ENCODE peak calls at places on chromosomes 1 and 21, in four cellular contexts. B is adrenal gland, N is cardiac fibroblast, M is AG04450. K is an unnamed sample.

GRCh38 chr1:109935451-109935900 is 24.8 kb downstream of the CSF1 start:
- DNase-seq in B (no peak), N (no peak), M (no peak), K (peak)

GRCh38 chr1:6171546-6172124 is 8.5 kb downstream of the CHD5 start:
- DNase-seq in B (no peak), N (peak), M (no peak), K (no peak)

GRCh38 chr1:50637460-50637859 is 214.2 kb upstream of the DMRTA2 start:
- DNase-seq in B (no peak), N (peak), M (no peak), K (no peak)

GRCh38 chr1:38117444-38117887 is 70.9 kb upstream of the POU3F1 start:
- DNase-seq in B (no peak), N (no peak), M (no peak), K (no peak)

GRCh38 chr1:231126181-231126580 is 35.7 kb upstream of the TRIM67 start:
- DNase-seq in B (no peak), N (no peak), M (no peak), K (peak)

GRCh38 chr1:115426271-115426771 is 88.3 kb upstream of the NGF start:
- DNase-seq in B (peak), N (peak), M (no peak), K (peak)

GRCh38 chr21:41695513-41695912 is 71.3 kb downstream of the RIPK4 start:
- DNase-seq in B (no peak), N (no peak), M (no peak), K (no peak)

GRCh38 chr1:181541947-181542346 is 58.6 kb downstream of the CACNA1E start:
- DNase-seq in B (no peak), N (peak), M (no peak), K (peak)

GRCh38 chr1:86798608-86799291 is 94.4 kb downstream of the SH3GLB1 start:
- DNase-seq in B (no peak), N (no peak), M (no peak), K (no peak)

GRCh38 chr1:39115271-39116110 is 89.0 kb upstream of the MACF1 start:
- DNase-seq in B (no peak), N (peak), M (no peak), K (no peak)

GRCh38 chr1:247494746-247495145 is 36.8 kb upstream of the OR2B11 start:
- DNase-seq in B (no peak), N (peak), M (no peak), K (no peak)

GRCh38 chr1:15684042-15684461 is at the start of gene PLEKHM2:
- DNase-seq in B (peak), N (no peak), M (no peak), K (peak)

GRCh38 chr1:198829948-198830347 is 191.1 kb downstream of the PTPRC start:
- DNase-seq in B (no peak), N (peak), M (no peak), K (no peak)

GRCh38 chr1:94063379-94063778 is 57.6 kb downstream of the ABCA4 start:
- DNase-seq in B (peak), N (peak), M (peak), K (peak)

GRCh38 chr1:18957532-18958295 is 1.2 kb upstream of the IFFO2 start:
- DNase-seq in B (no peak), N (no peak), M (no peak), K (no peak)

GRCh38 chr1:70084314-70084915 is 121.0 kb downstream of the LRRC40 start:
- DNase-seq in B (no peak), N (peak), M (no peak), K (no peak)

GRCh38 chr1:89065077-89065868 is at the start of gene GBP1:
- DNase-seq in B (no peak), N (peak), M (peak), K (no peak)

GRCh38 chr1:44571712-44572571 is 102.3 kb downstream of the TMEM53 start:
- DNase-seq in B (no peak), N (peak), M (no peak), K (no peak)

GRCh38 chr1:30901798-30902652 is 6.5 kb downstream of the SDC3 start:
- DNase-seq in B (no peak), N (peak), M (no peak), K (peak)

GRCh38 chr1:85692730-85693314 is 15.4 kb downstream of the ZNHIT6 start:
- DNase-seq in B (no peak), N (peak), M (peak), K (no peak)

GRCh38 chr1:69794831-69795230 is 227.1 kb downstream of the LRRC7 start:
- DNase-seq in B (no peak), N (peak), M (no peak), K (no peak)

GRCh38 chr1:231059566-231060193 is 19.6 kb upstream of the FAM89A start:
- DNase-seq in B (no peak), N (no peak), M (no peak), K (no peak)

GRCh38 chr1:167697667-167698141 is 24.1 kb upstream of the MPZL1 start:
- DNase-seq in B (peak), N (no peak), M (no peak), K (peak)

GRCh38 chr1:85178396-85178795 is 22.4 kb downstream of the SYDE2 start:
- DNase-seq in B (no peak), N (no peak), M (no peak), K (no peak)

GRCh38 chr1:154478013-154478412 is 24.0 kb upstream of the TDRD10 start:
- DNase-seq in B (peak), N (no peak), M (no peak), K (no peak)

GRCh38 chr21:41290106-41290799 is 26.3 kb upstream of the FAM3B start:
- DNase-seq in B (no peak), N (no peak), M (no peak), K (no peak)

GRCh38 chr1:8457771-8458409 is 140.0 kb downstream of the SLC45A1 start:
- DNase-seq in B (no peak), N (no peak), M (no peak), K (no peak)

GRCh38 chr1:8456991-8457390 is 139.1 kb downstream of the SLC45A1 start:
- DNase-seq in B (no peak), N (peak), M (no peak), K (no peak)

GRCh38 chr1:8456306-8456912 is 138.5 kb downstream of the SLC45A1 start:
- DNase-seq in B (no peak), N (peak), M (no peak), K (no peak)

GRCh38 chr1:8458607-8459006 is 140.7 kb downstream of the SLC45A1 start:
- DNase-seq in B (no peak), N (no peak), M (no peak), K (no peak)

GRCh38 chr1:8455700-8456305 is 137.9 kb downstream of the SLC45A1 start:
- DNase-seq in B (no peak), N (no peak), M (no peak), K (no peak)
- H3K4me3 ChIP-seq in B (no peak), N (no peak), M (no peak), K (no peak)

DNA sequence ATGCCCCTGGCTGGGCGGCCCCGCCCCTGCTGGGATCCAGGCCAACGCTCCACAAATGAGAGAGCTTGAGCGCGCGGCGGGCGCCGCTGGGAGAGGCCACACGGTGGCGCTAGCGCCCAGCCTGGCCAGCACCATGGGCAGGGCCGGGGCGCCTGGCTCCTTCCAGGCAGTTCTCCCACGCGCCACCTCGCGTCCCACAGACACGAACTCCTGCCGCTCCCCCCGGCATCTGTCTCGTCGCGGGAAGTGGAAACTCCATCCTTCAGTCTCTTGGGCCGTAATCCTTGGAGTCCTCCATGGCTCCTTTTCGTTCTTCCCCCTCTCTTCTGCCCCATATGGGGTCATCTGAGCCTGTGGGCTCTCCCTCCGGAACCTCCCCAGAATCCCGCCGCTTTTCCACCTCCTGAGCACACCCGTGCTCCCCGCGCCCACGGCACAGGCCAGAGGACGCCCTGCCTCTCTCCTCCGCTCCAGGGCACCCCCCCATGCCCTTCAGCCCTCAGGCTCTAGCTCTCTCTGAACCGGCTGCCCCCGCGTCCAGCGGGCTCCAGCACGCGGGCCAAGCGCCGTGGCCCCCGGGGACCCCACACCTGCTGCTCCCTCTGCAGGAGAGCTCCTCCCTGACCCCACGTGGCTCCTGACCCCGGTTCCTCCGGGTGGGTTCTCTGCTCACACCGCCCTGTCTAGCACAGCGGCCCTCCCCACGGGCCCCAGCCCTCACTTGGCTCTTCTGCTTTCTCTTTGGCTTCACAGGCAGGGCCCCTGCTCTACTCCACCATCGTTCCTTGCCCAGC is 31.9 kb upstream of the EDN2 start:
- DNase-seq in B (peak), N (peak), M (peak), K (peak)
- H3K4me3 ChIP-seq in B (peak), N (peak), M (peak), K (no peak)

GRCh38 chr1:59565611-59566410 is 248.9 kb upstream of the HOOK1 start:
- DNase-seq in B (no peak), N (peak), M (peak), K (no peak)
- H3K4me3 ChIP-seq in B (no peak), N (no peak), M (peak), K (no peak)

GRCh38 chr21:14273736-14274538 is 58.0 kb downstream of the RBM11 start:
- DNase-seq in B (peak), N (no peak), M (no peak), K (peak)
- H3K4me3 ChIP-seq in B (no peak), N (no peak), M (no peak), K (no peak)

DNA sequence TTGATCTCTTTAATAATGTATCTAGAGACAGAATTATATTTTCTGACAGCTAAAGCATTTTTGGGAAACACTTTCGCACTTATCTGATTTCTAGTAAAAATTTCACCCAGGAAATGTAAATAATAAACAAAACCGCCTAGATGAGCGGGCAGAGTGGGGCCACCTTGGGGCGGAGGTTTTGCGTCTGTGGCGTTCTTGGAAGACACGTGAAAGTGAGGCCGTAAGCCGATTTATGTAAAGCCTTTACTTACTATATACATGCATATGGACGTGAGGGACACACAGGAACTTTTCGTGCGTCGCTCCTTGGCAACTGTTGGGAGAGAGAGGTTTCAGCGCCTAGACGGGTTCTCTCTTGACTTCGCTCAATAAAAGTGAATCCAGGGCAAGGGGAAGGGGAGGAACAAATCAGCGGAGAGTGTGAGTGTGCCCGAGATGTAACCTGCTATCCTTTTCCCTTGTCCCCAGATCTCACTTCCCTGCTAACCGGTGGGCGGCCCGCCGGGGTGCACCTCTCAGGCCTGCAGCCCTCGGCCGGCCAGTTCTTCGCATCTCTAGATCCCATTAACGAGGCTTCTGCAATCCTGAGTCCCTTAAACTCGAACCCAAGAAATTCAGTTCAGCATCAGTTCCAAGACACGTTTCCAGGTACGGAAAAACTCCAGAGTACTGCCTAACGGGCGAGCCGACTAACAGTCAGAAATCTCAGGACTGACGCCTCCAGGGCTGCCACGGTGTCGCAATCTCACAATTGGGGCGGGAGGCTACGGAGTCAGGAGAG is 1.7 kb downstream of the HLX start:
- DNase-seq in B (peak), N (peak), M (no peak), K (peak)
- H3K4me3 ChIP-seq in B (peak), N (peak), M (peak), K (no peak)

DNA sequence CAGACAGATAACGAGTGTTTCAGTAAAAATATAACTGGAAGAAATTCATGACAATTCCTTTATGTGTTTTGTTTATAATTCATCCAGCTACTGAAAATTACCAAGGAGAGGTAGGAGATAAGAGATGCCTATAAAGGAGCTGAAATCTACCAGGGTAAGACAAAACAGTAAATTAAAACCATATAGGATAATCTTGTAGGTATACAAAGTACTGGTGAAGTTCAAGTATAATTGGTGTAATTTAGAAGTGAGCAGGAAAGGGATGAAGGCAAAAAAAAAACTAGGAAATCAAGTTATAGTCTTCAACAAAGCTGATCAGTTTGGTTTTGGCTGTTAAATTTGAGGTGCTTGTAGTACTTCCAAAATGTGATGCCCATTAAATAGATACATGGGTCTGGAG is 1.2 kb upstream of the WARS2 start:
- DNase-seq in B (no peak), N (no peak), M (no peak), K (no peak)
- H3K4me3 ChIP-seq in B (peak), N (no peak), M (no peak), K (no peak)

GRCh38 chr1:21034725-21035628 is 141.7 kb downstream of the EIF4G3 start:
- DNase-seq in B (no peak), N (no peak), M (no peak), K (no peak)
- H3K4me3 ChIP-seq in B (no peak), N (no peak), M (no peak), K (no peak)

DNA sequence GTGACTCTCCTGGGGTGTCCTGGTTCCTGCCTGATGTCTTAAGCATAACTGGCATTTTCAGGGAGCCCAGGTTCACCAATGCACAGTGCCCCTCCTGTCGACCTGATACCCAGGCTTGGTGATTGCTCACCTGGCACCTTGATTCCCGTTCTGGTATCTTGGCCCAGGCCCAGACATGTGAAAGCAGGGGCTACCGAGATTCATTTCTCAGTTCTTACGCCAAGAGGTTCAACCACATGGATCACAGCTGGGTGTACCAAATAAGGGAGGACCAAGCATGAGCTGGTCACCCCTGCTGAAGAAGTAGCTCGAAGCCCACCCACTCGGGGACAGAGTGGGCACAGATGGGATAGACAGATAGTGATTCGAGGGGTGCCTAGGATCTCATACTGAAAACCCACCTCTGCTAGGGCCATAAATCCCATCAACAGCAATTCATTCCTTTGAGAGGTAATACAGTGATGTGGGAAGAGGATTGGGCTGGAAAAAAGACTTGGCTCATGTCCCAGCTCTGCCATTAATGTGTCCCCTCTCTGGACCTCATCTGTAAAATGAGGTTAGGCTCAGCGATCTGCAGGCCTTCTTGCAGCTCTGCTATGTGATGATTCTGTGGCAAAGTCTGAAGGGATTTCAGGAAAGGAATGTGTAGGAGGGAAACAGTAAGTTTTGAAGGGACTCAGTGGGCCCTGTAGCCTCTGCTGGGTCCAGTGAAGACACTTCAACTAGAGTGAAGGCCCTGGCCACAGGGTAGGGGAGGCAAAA is 2.7 kb downstream of the EPHX1 start:
- DNase-seq in B (peak), N (peak), M (no peak), K (no peak)
- H3K4me3 ChIP-seq in B (no peak), N (no peak), M (no peak), K (no peak)

GRCh38 chr1:65939636-65940035 is 146.9 kb downstream of the PDE4B start:
- DNase-seq in B (peak), N (peak), M (no peak), K (no peak)

GRCh38 chr1:65942476-65942875 is 149.8 kb downstream of the PDE4B start:
- DNase-seq in B (no peak), N (no peak), M (no peak), K (no peak)

GRCh38 chr1:65940131-65940530 is 147.4 kb downstream of the PDE4B start:
- DNase-seq in B (no peak), N (no peak), M (no peak), K (no peak)

GRCh38 chr1:65939187-65939586 is 146.5 kb downstream of the PDE4B start:
- DNase-seq in B (no peak), N (no peak), M (no peak), K (no peak)
- H3K4me3 ChIP-seq in B (no peak), N (no peak), M (no peak), K (no peak)

GRCh38 chr1:10494754-10495474 is 20.2 kb downstream of the PEX14 start:
- DNase-seq in B (peak), N (peak), M (no peak), K (peak)
- H3K4me3 ChIP-seq in B (no peak), N (peak), M (peak), K (no peak)

K was measured in body of pancreas.